ENCODE peak calls at places on chromosomes 3 and 15, in nine cellular contexts. R is AG09309; I is germinal center; E is left ventricle myocardium superior; T is RKO; W is RWPE1; O is NCI-H345; Z is stimulated activated CD4-positive, alpha-beta T cell treated with anti-CD3 and anti-CD28 coated beads, TNF-alpha, amount 100 ng/mL, for 48 hours; P is NCI-H460. S is an unnamed sample.

GRCh38 chr3:73490453-73491311 is 134.1 kb downstream of the PDZRN3 start:
- DNase-seq in R (no peak), I (no peak), E (peak; percentile 62), T (no peak), W (no peak), O (no peak), Z (no peak), P (no peak), S (peak; percentile 65)

GRCh38 chr3:3081659-3082546 is 28.3 kb downstream of the IL5RA start:
- DNase-seq in R (no peak), I (peak; percentile 10), E (no peak), T (no peak), W (no peak), O (no peak), Z (no peak), P (no peak), S (no peak)

GRCh38 chr3:112086857-112087524 is 802 bp downstream of the C3orf52 start:
- DNase-seq in R (no peak), I (no peak), E (no peak), T (peak; percentile 89), W (peak; percentile 71), O (no peak), Z (no peak), P (no peak), S (no peak)

GRCh38 chr3:45760878-45761711 is 35.2 kb downstream of the SLC6A20 start:
- DNase-seq in R (peak; percentile 43), I (peak; percentile 59), E (peak; percentile 53), T (peak; percentile 79), W (peak; percentile 72), O (peak; percentile 21), Z (peak; percentile 39), P (peak; percentile 38), S (no peak)

GRCh38 chr3:157081681-157082210 is 78.2 kb downstream of the CCNL1 start:
- DNase-seq in R (peak; percentile 88), I (peak; percentile 79), E (peak; percentile 93), T (peak; percentile 94), W (peak; percentile 83), O (no peak), Z (peak; percentile 78), P (peak; percentile 71), S (peak; percentile 98)

GRCh38 chr3:184774996-184775715 is 36.8 kb upstream of the VPS8 start:
- DNase-seq in R (no peak), I (no peak), E (no peak), T (no peak), W (no peak), O (no peak), Z (no peak), P (no peak), S (peak; percentile 45)

GRCh38 chr15:40906947-40907802 is 12.9 kb downstream of the VPS18 start:
- DNase-seq in R (no peak), I (peak; percentile 42), E (peak; percentile 84), T (no peak), W (no peak), O (peak; percentile 68), Z (no peak), P (no peak), S (no peak)

GRCh38 chr3:7536921-7537320 is 676.0 kb downstream of the GRM7 start:
- DNase-seq in R (no peak), I (no peak), E (no peak), T (no peak), W (no peak), O (no peak), Z (no peak), P (no peak), S (no peak)

GRCh38 chr3:127655641-127656040 is 17.1 kb upstream of the ABTB1 start:
- DNase-seq in R (peak; percentile 44), I (no peak), E (no peak), T (no peak), W (no peak), O (no peak), Z (no peak), P (no peak), S (peak; percentile 39)

GRCh38 chr3:178703268-178703975 is 167.2 kb downstream of the KCNMB2 start:
- DNase-seq in R (peak; percentile 66), I (no peak), E (no peak), T (no peak), W (peak; percentile 90), O (peak; percentile 7), Z (no peak), P (peak; percentile 56), S (no peak)

S was measured in aorta.